ENCODE peak calls at places on chromosomes 1 and 21, in six cellular contexts. D is esophagus squamous epithelium, T is PC-3, Z is pancreas, B is dorsolateral prefrontal cortex, P is lower lobe of right lung. W is an unnamed sample.

GRCh38 chr1:245256528-245256927 is 101.7 kb downstream of the KIF26B start:
- DNase-seq in D (no peak), T (no peak), Z (no peak), B (no peak), P (no peak), W (peak; percentile 37)

GRCh38 chr1:223089250-223089649 is 53.8 kb downstream of the TLR5 start:
- DNase-seq in D (no peak), T (no peak), Z (no peak), B (no peak), P (no peak), W (no peak)

GRCh38 chr1:109370712-109371270 is 26.9 kb downstream of the SORT1 start:
- DNase-seq in D (no peak), T (peak; percentile 87), Z (no peak), B (no peak), P (no peak), W (no peak)

GRCh38 chr1:231161711-231162299 is at the start of gene TRIM67:
- DNase-seq in D (no peak), T (no peak), Z (peak; percentile 80), B (no peak), P (no peak), W (no peak)

GRCh38 chr1:53104289-53104913 is 38.0 kb downstream of the SLC1A7 start:
- DNase-seq in D (no peak), T (no peak), Z (no peak), B (no peak), P (no peak), W (no peak)

GRCh38 chr1:32780628-32781267 is 36.4 kb downstream of the YARS1 start:
- DNase-seq in D (no peak), T (peak; percentile 55), Z (peak; percentile 19), B (no peak), P (no peak), W (no peak)

GRCh38 chr1:30911061-30911954 is 2.8 kb upstream of the SDC3 start:
- DNase-seq in D (peak; percentile 25), T (peak; percentile 80), Z (peak; percentile 89), B (peak; percentile 89), P (peak; percentile 91), W (peak; percentile 73)

GRCh38 chr1:1116701-1117468 is 996 bp upstream of the C1orf159 start:
- DNase-seq in D (no peak), T (peak; percentile 20), Z (peak; percentile 48), B (no peak), P (peak; percentile 57), W (no peak)

GRCh38 chr1:202671388-202671787 is 38.9 kb downstream of the SYT2 start:
- DNase-seq in D (no peak), T (peak; percentile 48), Z (peak; percentile 78), B (no peak), P (no peak), W (no peak)

GRCh38 chr1:145977486-145978476 is 13.3 kb downstream of the POLR3GL start:
- DNase-seq in D (no peak), T (peak; percentile 90), Z (peak; percentile 62), B (peak; percentile 84), P (peak; percentile 70), W (peak; percentile 78)

GRCh38 chr21:37862536-37862935 is 53.7 kb downstream of the KCNJ6 start:
- DNase-seq in D (no peak), T (peak; percentile 39), Z (no peak), B (no peak), P (no peak), W (no peak)

GRCh38 chr1:46671554-46671953 is at the start of gene TEX38:
- DNase-seq in D (no peak), T (no peak), Z (no peak), B (no peak), P (no peak), W (no peak)

GRCh38 chr1:6012529-6013318 is 20.5 kb upstream of the NPHP4 start:
- DNase-seq in D (no peak), T (no peak), Z (peak; percentile 39), B (no peak), P (peak; percentile 31), W (no peak)

GRCh38 chr1:177185209-177185608 is 14.5 kb downstream of the BRINP2 start:
- DNase-seq in D (no peak), T (peak; percentile 52), Z (no peak), B (no peak), P (no peak), W (no peak)
- H3K27me3 ChIP-seq in D (no peaks in the 10 kb centered on the region), T (no peaks in the 10 kb centered on the region), Z (no peaks in the 10 kb centered on the region), B (no peaks in the 10 kb centered on the region), P (peaks cover 19% of the 10 kb centered on the region), W (peaks cover 3% of the 10 kb centered on the region)

DNA sequence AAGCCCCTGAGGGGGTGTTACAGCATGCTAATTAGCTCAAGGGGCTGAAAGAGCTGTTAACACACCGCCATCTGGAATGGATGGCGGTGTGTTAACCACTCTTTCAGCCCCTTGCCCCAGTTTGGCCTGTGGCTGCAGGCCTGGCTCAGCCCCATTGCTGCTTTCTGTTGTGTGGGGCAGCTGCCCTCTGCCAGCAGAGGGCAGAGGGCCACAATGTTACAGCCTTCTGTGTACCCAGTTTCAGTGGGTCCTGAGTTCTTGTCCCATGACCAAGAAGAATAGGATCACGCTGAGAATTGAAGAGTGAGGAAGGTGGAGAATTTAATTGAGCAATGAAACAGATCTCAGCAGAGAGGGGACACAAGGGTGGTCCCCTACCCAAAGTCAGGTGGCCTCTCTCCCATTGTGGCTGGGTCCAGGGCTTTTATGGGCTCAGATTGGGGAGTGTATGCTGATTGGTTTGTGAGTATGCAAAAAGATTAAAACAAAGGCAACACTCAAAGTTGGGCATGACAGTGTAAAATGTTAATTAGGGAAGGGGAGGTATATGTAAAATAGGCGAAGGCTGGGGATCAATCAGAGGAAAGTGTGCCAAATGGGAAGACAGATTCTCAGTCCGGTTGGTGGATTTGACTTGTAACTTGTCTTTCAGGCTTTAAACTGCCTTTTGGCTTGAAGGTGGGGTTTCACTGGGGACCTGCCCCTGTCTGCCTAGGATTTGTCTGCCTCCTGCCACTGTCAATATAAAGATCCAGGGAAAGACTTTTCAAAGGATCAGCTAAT is 142.2 kb downstream of the RABGAP1L start:
- DNase-seq in D (no peak), T (no peak), Z (no peak), B (no peak), P (no peak), W (no peak)
- H3K4me3 ChIP-seq in D (no peak overlapping the region), T (no peak overlapping the region), Z (no peak overlapping the region), B (no peak overlapping the region), P (no peak overlapping the region), W (no peak overlapping the region)

GRCh38 chr1:247639381-247639981 is 34.1 kb downstream of the OR2G3 start:
- DNase-seq in D (no peak), T (peak; percentile 96), Z (peak; percentile 69), B (no peak), P (peak; percentile 86), W (no peak)
- H3K27ac ChIP-seq in D (peak overlapping the region; percentile 74), T (peak overlapping the region; percentile 86), Z (no peak overlapping the region), B (no peak overlapping the region), P (no peak overlapping the region), W (no peak overlapping the region)

DNA sequence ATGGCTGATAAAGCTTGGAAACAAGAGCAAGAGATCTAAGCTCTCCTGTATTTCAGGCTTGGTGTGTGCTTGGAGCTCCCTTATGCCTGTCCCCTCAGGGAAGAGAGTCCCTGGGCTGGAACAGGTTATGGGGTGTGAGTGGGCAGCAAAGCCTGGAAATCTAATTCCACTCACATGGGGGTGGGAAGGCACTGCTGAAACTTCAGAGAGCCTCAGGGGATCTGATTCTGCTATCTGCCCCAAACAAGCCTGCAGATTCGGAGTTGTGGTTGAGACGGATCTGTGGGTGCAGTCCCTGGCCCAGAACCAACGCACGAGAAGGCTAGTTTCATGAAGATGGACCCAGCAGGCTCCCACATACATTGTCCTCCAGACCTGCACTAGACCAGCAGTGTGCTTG is 2.9 kb downstream of the BLACAT1 start:
- DNase-seq in D (no peak), T (no peak), Z (no peak), B (no peak), P (no peak), W (no peak)
- H3K27me3 ChIP-seq in D (peaks cover 37% of the 10 kb centered on the region), T (peaks cover 53% of the 10 kb centered on the region), Z (no peaks in the 10 kb centered on the region), B (peaks cover 52% of the 10 kb centered on the region), P (peaks cover 67% of the 10 kb centered on the region), W (no peaks in the 10 kb centered on the region)

W was measured in iPS DF 6.9.